ENCODE peak calls at places on chromosomes 12 and 14, in ten cellular contexts. T is activated T-cell treated with anti-CD3 and anti-CD28 coated beads, Interleukin-2, amount 50 U/mL, for 4 hours; O is coronary artery; C is uterus; U is Daoy; R is ovary; A is NCI-H1092; S is nephron progenitor cell; D is GM12892; Y is astrocyte of the spinal cord. P is an unnamed sample.

GRCh38 chr12:78316656-78317055 is 486.0 kb downstream of the NAV3 start:
- DNase-seq in T (no peak), O (no peak), C (no peak), U (no peak), R (no peak), A (no peak), S (no peak), D (no peak), Y (no peak), P (no peak)

GRCh38 chr14:68757618-68758081 is 35.2 kb downstream of the ZFP36L1 start:
- DNase-seq in T (no peak), O (no peak), C (no peak), U (no peak), R (no peak), A (no peak), S (no peak), D (no peak), Y (peak), P (no peak)

GRCh38 chr12:29159690-29160089 is 10.6 kb downstream of the FAR2 start:
- DNase-seq in T (no peak), O (no peak), C (no peak), U (no peak), R (no peak), A (no peak), S (no peak), D (no peak), Y (no peak), P (no peak)

GRCh38 chr12:94202245-94203180 is 54.1 kb downstream of the PLXNC1 start:
- DNase-seq in T (no peak), O (peak), C (no peak), U (no peak), R (no peak), A (no peak), S (no peak), D (no peak), Y (no peak), P (no peak)

GRCh38 chr14:23051482-23051881 is 5.8 kb downstream of the CDH24 start:
- DNase-seq in T (no peak), O (no peak), C (no peak), U (no peak), R (no peak), A (no peak), S (no peak), D (no peak), Y (no peak), P (no peak)

GRCh38 chr14:53865716-53866115 is 90.9 kb downstream of the BMP4 start:
- DNase-seq in T (no peak), O (no peak), C (no peak), U (no peak), R (no peak), A (no peak), S (no peak), D (no peak), Y (no peak), P (no peak)

GRCh38 chr12:33484161-33484560 is 44.5 kb upstream of the SYT10 start:
- DNase-seq in T (no peak), O (no peak), C (no peak), U (no peak), R (no peak), A (no peak), S (no peak), D (no peak), Y (no peak), P (no peak)

GRCh38 chr12:69553626-69554248 is 31.5 kb upstream of the CCT2 start:
- DNase-seq in T (no peak), O (no peak), C (no peak), U (peak), R (no peak), A (no peak), S (no peak), D (no peak), Y (peak), P (no peak)

GRCh38 chr14:58272589-58273372 is 25.6 kb upstream of the ARID4A start:
- DNase-seq in T (no peak), O (no peak), C (no peak), U (no peak), R (no peak), A (no peak), S (no peak), D (no peak), Y (peak), P (no peak)

GRCh38 chr12:24553259-24553658 is 395.6 kb downstream of the BCAT1 start:
- DNase-seq in T (no peak), O (no peak), C (no peak), U (no peak), R (no peak), A (no peak), S (no peak), D (no peak), Y (no peak), P (no peak)

GRCh38 chr14:72745991-72746980 is 147.6 kb downstream of the DPF3 start:
- DNase-seq in T (no peak), O (no peak), C (no peak), U (peak), R (no peak), A (no peak), S (no peak), D (no peak), Y (peak), P (no peak)

GRCh38 chr14:50984061-50984710 is 39.9 kb upstream of the PYGL start:
- DNase-seq in T (no peak), O (no peak), C (no peak), U (no peak), R (no peak), A (no peak), S (no peak), D (no peak), Y (no peak), P (no peak)

GRCh38 chr12:124518051-124518932 is 49.1 kb downstream of the NCOR2 start:
- DNase-seq in T (no peak), O (peak), C (peak), U (peak), R (peak), A (peak), S (peak), D (no peak), Y (peak), P (peak)

GRCh38 chr12:40672650-40673319 is 19.5 kb upstream of the CNTN1 start:
- DNase-seq in T (no peak), O (no peak), C (no peak), U (no peak), R (no peak), A (no peak), S (no peak), D (no peak), Y (no peak), P (no peak)

GRCh38 chr14:21068521-21069387 is 1.4 kb upstream of the ARHGEF40 start:
- DNase-seq in T (peak), O (no peak), C (peak), U (peak), R (peak), A (peak), S (peak), D (no peak), Y (peak), P (no peak)

GRCh38 chr12:68538722-68539614 is 71.7 kb upstream of the RAP1B start:
- DNase-seq in T (peak), O (no peak), C (peak), U (peak), R (peak), A (no peak), S (no peak), D (no peak), Y (peak), P (no peak)

GRCh38 chr12:12645485-12645884 is 33.8 kb downstream of the CREBL2 start:
- DNase-seq in T (peak), O (no peak), C (no peak), U (no peak), R (no peak), A (no peak), S (no peak), D (no peak), Y (peak), P (no peak)

GRCh38 chr12:11695321-11695720 is 45.8 kb downstream of the ETV6 start:
- DNase-seq in T (no peak), O (no peak), C (peak), U (no peak), R (peak), A (no peak), S (no peak), D (no peak), Y (peak), P (no peak)

GRCh38 chr14:100825691-100826331 is at the start of gene MEG3:
- DNase-seq in T (no peak), O (no peak), C (peak), U (peak), R (peak), A (no peak), S (no peak), D (no peak), Y (peak), P (no peak)

GRCh38 chr14:64549805-64550538 is at the start of gene PPP1R36:
- DNase-seq in T (peak), O (no peak), C (no peak), U (peak), R (no peak), A (peak), S (peak), D (peak), Y (no peak), P (peak)

GRCh38 chr12:112664569-112664968 is 127.0 kb upstream of the RPH3A start:
- DNase-seq in T (no peak), O (no peak), C (no peak), U (peak), R (no peak), A (no peak), S (peak), D (no peak), Y (peak), P (no peak)

GRCh38 chr14:86462193-86462592 is 932.2 kb downstream of the FLRT2 start:
- DNase-seq in T (no peak), O (no peak), C (no peak), U (peak), R (no peak), A (no peak), S (no peak), D (no peak), Y (peak), P (no peak)

GRCh38 chr12:26631846-26632245 is 201.1 kb downstream of the ITPR2 start:
- DNase-seq in T (no peak), O (no peak), C (no peak), U (peak), R (no peak), A (no peak), S (no peak), D (no peak), Y (peak), P (no peak)

GRCh38 chr14:101716077-101716950 is 45.2 kb upstream of the PPP2R5C start:
- DNase-seq in T (no peak), O (no peak), C (no peak), U (no peak), R (peak), A (no peak), S (no peak), D (no peak), Y (no peak), P (no peak)

GRCh38 chr12:40559865-40560264 is 132.4 kb upstream of the CNTN1 start:
- DNase-seq in T (no peak), O (no peak), C (no peak), U (no peak), R (no peak), A (no peak), S (no peak), D (no peak), Y (no peak), P (no peak)

GRCh38 chr12:86662464-86662863 is 406.3 kb upstream of the MGAT4C start:
- DNase-seq in T (no peak), O (no peak), C (no peak), U (no peak), R (no peak), A (no peak), S (no peak), D (no peak), Y (no peak), P (no peak)

GRCh38 chr12:39145175-39145999 is 240.0 kb upstream of the CPNE8 start:
- DNase-seq in T (no peak), O (no peak), C (peak), U (peak), R (peak), A (no peak), S (peak), D (no peak), Y (peak), P (no peak)

GRCh38 chr12:52867636-52868035 is 18.8 kb upstream of the KRT78 start:
- DNase-seq in T (peak), O (no peak), C (no peak), U (peak), R (no peak), A (no peak), S (no peak), D (no peak), Y (no peak), P (no peak)

GRCh38 chr14:38138581-38139138 is 69.0 kb upstream of the SSTR1 start:
- DNase-seq in T (no peak), O (no peak), C (no peak), U (no peak), R (no peak), A (no peak), S (no peak), D (no peak), Y (no peak), P (no peak)

GRCh38 chr12:71007025-71007424 is 86.5 kb upstream of the PTPRR start:
- DNase-seq in T (no peak), O (no peak), C (no peak), U (no peak), R (no peak), A (no peak), S (no peak), D (no peak), Y (no peak), P (no peak)

GRCh38 chr12:50787618-50788017 is 23.7 kb downstream of the ATF1 start:
- DNase-seq in T (no peak), O (no peak), C (no peak), U (no peak), R (no peak), A (no peak), S (no peak), D (no peak), Y (no peak), P (no peak)

GRCh38 chr14:71113376-71113775 is 206.1 kb downstream of the PCNX1 start:
- DNase-seq in T (no peak), O (no peak), C (no peak), U (no peak), R (no peak), A (no peak), S (no peak), D (no peak), Y (peak), P (no peak)

GRCh38 chr12:24201258-24201970 is 251.9 kb upstream of the SOX5 start:
- DNase-seq in T (no peak), O (no peak), C (no peak), U (peak), R (no peak), A (no peak), S (no peak), D (no peak), Y (no peak), P (no peak)

GRCh38 chr12:23949212-23950010 is at the start of gene SOX5:
- DNase-seq in T (no peak), O (no peak), C (no peak), U (peak), R (peak), A (no peak), S (peak), D (no peak), Y (peak), P (peak)

GRCh38 chr14:61505815-61506809 is 184.7 kb downstream of the PRKCH start:
- DNase-seq in T (no peak), O (no peak), C (no peak), U (no peak), R (no peak), A (no peak), S (no peak), D (no peak), Y (peak), P (no peak)

GRCh38 chr12:77220586-77220985 is 155.2 kb upstream of the E2F7 start:
- DNase-seq in T (no peak), O (no peak), C (no peak), U (peak), R (no peak), A (no peak), S (no peak), D (no peak), Y (no peak), P (no peak)

GRCh38 chr12:63353559-63353958 is 202.6 kb upstream of the AVPR1A start:
- DNase-seq in T (no peak), O (no peak), C (no peak), U (peak), R (no peak), A (no peak), S (no peak), D (no peak), Y (peak), P (no peak)

GRCh38 chr14:99518441-99519346 is 37.5 kb downstream of the CCNK start:
- DNase-seq in T (peak), O (no peak), C (peak), U (peak), R (peak), A (peak), S (peak), D (peak), Y (peak), P (peak)

GRCh38 chr12:116934908-116935698 is 24.4 kb downstream of the FBXW8 start:
- DNase-seq in T (no peak), O (no peak), C (no peak), U (no peak), R (no peak), A (no peak), S (no peak), D (no peak), Y (no peak), P (no peak)

P was measured in NCI-H2081 treated with DMSO at 0.1 percent for 48 hours.